ENCODE peak calls at places on chromosome 12, in nine cellular contexts. R is WTC11; O is activated CD4-positive, alpha-beta T cell treated with anti-CD3 and anti-CD28 coated beads for 48 hours; K is stimulated activated CD4-positive, alpha-beta T cell treated with anti-CD3 and anti-CD28 coated beads, Interleukin-15, amount 100 ng/mL, for 24 hours; P is activated CD4-positive, CD25-positive, alpha-beta regulatory T cell; D is stimulated activated naive CD4-positive, alpha-beta T cell; Q is neural crest cell; G is fibroblast of the conjunctiva; C is cardiac muscle cell. Y is an unnamed sample.

GRCh38 chr12:64796205-64796845 is 28.1 kb upstream of the TBC1D30 start:
- DNase-seq in K (peak), Q (peak), P (peak), D (peak), O (peak), G (peak), R (peak), C (peak), Y (peak)

GRCh38 chr12:18140969-18141368 is 51.0 kb upstream of the RERGL start:
- DNase-seq in Q (no peak), C (no peak), G (no peak), D (no peak), P (no peak), R (no peak), K (no peak), O (no peak), Y (peak)

GRCh38 chr12:974281-974862 is 16.7 kb upstream of the ERC1 start:
- DNase-seq in D (no peak), P (no peak), O (no peak), G (no peak), K (no peak), R (no peak), C (no peak), Q (no peak), Y (no peak)

GRCh38 chr12:98456583-98457573 is 58.5 kb upstream of the TMPO start:
- DNase-seq in R (peak), K (peak), P (no peak), D (no peak), Q (peak), G (no peak), C (peak), O (peak), Y (peak)

GRCh38 chr12:19205120-19205519 is 75.6 kb downstream of the PLEKHA5 start:
- DNase-seq in P (no peak), G (no peak), R (no peak), D (no peak), Q (no peak), C (no peak), O (no peak), K (no peak), Y (no peak)

GRCh38 chr12:126112141-126112540 is 1046.9 kb downstream of the AACS start:
- DNase-seq in R (no peak), O (no peak), Q (no peak), G (no peak), K (no peak), C (no peak), P (no peak), D (no peak), Y (no peak)

GRCh38 chr12:108747563-108747962 is 16.2 kb upstream of the CORO1C start:
- DNase-seq in K (no peak), Q (no peak), P (no peak), D (no peak), G (no peak), O (no peak), C (no peak), R (no peak), Y (no peak)

GRCh38 chr12:54390176-54390667 is 5.7 kb upstream of the ZNF385A start:
- DNase-seq in P (no peak), R (peak), K (no peak), D (no peak), Q (no peak), C (peak), G (no peak), O (no peak), Y (no peak)

GRCh38 chr12:65454115-65454823 is 175.8 kb downstream of the MSRB3 start:
- DNase-seq in G (no peak), K (no peak), R (no peak), D (no peak), Q (no peak), C (no peak), P (no peak), O (no peak), Y (no peak)

GRCh38 chr12:127761880-127762279 is 505.1 kb upstream of the TMEM132C start:
- DNase-seq in R (no peak), K (no peak), P (no peak), D (no peak), C (no peak), G (no peak), Q (no peak), O (no peak), Y (no peak)

GRCh38 chr12:45966486-45966885 is 23.9 kb downstream of the SCAF11 start:
- DNase-seq in Q (no peak), R (no peak), O (no peak), P (no peak), C (peak), K (no peak), D (no peak), G (peak), Y (peak)

GRCh38 chr12:94458882-94459772 is 540 bp downstream of the CEP83 start:
- DNase-seq in R (no peak), D (no peak), P (no peak), O (peak), C (peak), K (no peak), Q (no peak), G (no peak), Y (no peak)

GRCh38 chr12:49763006-49763591 is 21.7 kb downstream of the TMBIM6 start:
- DNase-seq in R (peak), Q (peak), K (peak), O (peak), P (peak), C (peak), D (peak), G (no peak), Y (no peak)

GRCh38 chr12:94073441-94074051 is 74.8 kb upstream of the PLXNC1 start:
- DNase-seq in D (no peak), G (no peak), R (no peak), K (no peak), P (no peak), O (no peak), Q (no peak), C (no peak), Y (no peak)

GRCh38 chr12:106086696-106087095 is 52.1 kb downstream of the NUAK1 start:
- DNase-seq in C (no peak), O (no peak), R (no peak), D (no peak), K (no peak), G (no peak), P (no peak), Q (no peak), Y (no peak)

GRCh38 chr12:130764073-130764472 is 48.0 kb upstream of the RIMBP2 start:
- DNase-seq in K (peak), P (no peak), C (peak), O (peak), D (no peak), R (no peak), Q (no peak), G (no peak), Y (no peak)

GRCh38 chr12:96981053-96981452 is 74.0 kb downstream of the NEDD1 start:
- DNase-seq in G (peak), R (no peak), D (no peak), C (no peak), O (no peak), Q (no peak), K (no peak), P (no peak), Y (peak)

GRCh38 chr12:87270894-87271293 is 758.3 kb downstream of the C12orf50 start:
- DNase-seq in O (no peak), D (no peak), Q (no peak), K (no peak), P (no peak), R (no peak), G (no peak), C (no peak), Y (peak)

GRCh38 chr12:110307372-110307771 is 26.3 kb downstream of the ATP2A2 start:
- DNase-seq in P (no peak), K (no peak), O (no peak), Q (no peak), C (no peak), R (no peak), D (no peak), G (no peak), Y (no peak)

GRCh38 chr12:123058471-123058870 is 78.0 kb downstream of the ARL6IP4 start:
- DNase-seq in D (no peak), Q (no peak), O (no peak), R (no peak), C (no peak), K (no peak), P (no peak), G (no peak), Y (no peak)

GRCh38 chr12:115230576-115230975 is 546.6 kb upstream of the TBX3 start:
- DNase-seq in D (no peak), C (peak), O (no peak), Q (no peak), P (no peak), R (no peak), K (no peak), G (no peak), Y (no peak)

GRCh38 chr12:32448581-32448980 is 49.2 kb downstream of the FGD4 start:
- DNase-seq in P (no peak), Q (no peak), C (no peak), G (no peak), R (no peak), D (no peak), K (no peak), O (no peak), Y (no peak)

GRCh38 chr12:113154351-113154973 is 4.9 kb downstream of the CFAP73 start:
- DNase-seq in C (peak), P (no peak), D (no peak), O (peak), G (no peak), R (peak), K (peak), Q (no peak), Y (peak)

GRCh38 chr12:49332891-49333371 is 4.1 kb downstream of the C1QL4 start:
- DNase-seq in P (no peak), O (no peak), R (no peak), Q (no peak), C (no peak), D (no peak), G (no peak), K (no peak), Y (no peak)

GRCh38 chr12:100862600-100863149 is 68.1 kb downstream of the ANO4 start:
- DNase-seq in R (no peak), C (no peak), P (no peak), Q (no peak), O (no peak), K (no peak), G (no peak), D (no peak), Y (no peak)

GRCh38 chr12:83896416-83896815 is 1016.2 kb downstream of the SLC6A15 start:
- DNase-seq in G (no peak), K (no peak), Q (no peak), R (no peak), P (no peak), C (no peak), D (no peak), O (no peak), Y (no peak)

GRCh38 chr12:97602315-97602714 is 139.7 kb downstream of the RMST start:
- DNase-seq in R (no peak), D (no peak), O (no peak), K (no peak), P (no peak), Q (no peak), G (no peak), C (no peak), Y (no peak)

GRCh38 chr12:98373982-98374381 is 141.4 kb upstream of the TMPO start:
- DNase-seq in C (no peak), P (no peak), Q (no peak), K (no peak), D (no peak), G (no peak), O (no peak), R (no peak), Y (no peak)

GRCh38 chr12:99250091-99250490 is 397.5 kb upstream of the GARIN6 start:
- DNase-seq in C (no peak), Q (no peak), G (no peak), D (no peak), O (no peak), K (no peak), P (no peak), R (no peak), Y (no peak)

GRCh38 chr12:10829994-10830393 is 3.8 kb upstream of the TAS2R10 start:
- DNase-seq in K (no peak), O (no peak), G (no peak), Q (no peak), R (no peak), C (no peak), D (no peak), P (no peak), Y (peak)

GRCh38 chr12:111768159-111768895 is 1.6 kb downstream of the ALDH2 start:
- DNase-seq in D (no peak), O (no peak), R (no peak), P (no peak), K (no peak), Q (no peak), G (no peak), C (no peak), Y (no peak)

GRCh38 chr12:90974286-90974685 is 19.3 kb upstream of the CCER1 start:
- DNase-seq in D (no peak), C (no peak), O (no peak), K (no peak), R (no peak), P (no peak), G (no peak), Q (no peak), Y (peak)

GRCh38 chr12:78060186-78060585 is 229.5 kb downstream of the NAV3 start:
- DNase-seq in P (no peak), G (peak), C (no peak), K (no peak), R (no peak), D (no peak), Q (no peak), O (no peak), Y (peak)

GRCh38 chr12:46950116-46950515 is 124.3 kb upstream of the SLC38A4 start:
- DNase-seq in K (no peak), D (no peak), P (no peak), Q (no peak), G (no peak), R (no peak), O (no peak), C (no peak), Y (no peak)

GRCh38 chr12:56591961-56592360 is 38.2 kb downstream of the BAZ2A start:
- DNase-seq in C (no peak), G (no peak), P (no peak), Q (no peak), K (no peak), O (no peak), R (no peak), D (no peak), Y (peak)

GRCh38 chr12:81083906-81084513 is 6.1 kb downstream of the ACSS3 start:
- DNase-seq in R (no peak), C (no peak), O (no peak), P (no peak), K (no peak), Q (no peak), D (no peak), G (no peak), Y (no peak)

Y was measured in foreskin fibroblast.